ENCODE peak calls at places on chromosomes 11 and 22, in five cellular contexts. G is mammary epithelial cell, A is esophagus squamous epithelium, I is AG10803, O is cardiac fibroblast. H is an unnamed sample.
A peak's percentile ranks its signal among the peaks of the same experiment; 100 is the strongest.

GRCh38 chr22:46653596-46653995 is 33.4 kb downstream of the GRAMD4 start:
- DNase-seq in I (no peak), O (no peak), G (peak; percentile 32), A (no peak), H (no peak)

GRCh38 chr22:46044718-46045458 is 67.9 kb upstream of the WNT7B start:
- DNase-seq in O (peak; percentile 40), I (no peak), A (no peak), G (no peak), H (no peak)

GRCh38 chr11:119764108-119764874 is 35.3 kb upstream of the NECTIN1 start:
- DNase-seq in O (peak; percentile 33), I (peak; percentile 69), G (peak; percentile 26), A (no peak), H (peak; percentile 48)

GRCh38 chr11:67113231-67113721 is 5.8 kb upstream of the KDM2A start:
- DNase-seq in A (no peak), I (no peak), G (no peak), O (no peak), H (no peak)

GRCh38 chr11:117950320-117950719 is 21.1 kb upstream of the TMPRSS13 start:
- DNase-seq in G (no peak), A (no peak), O (no peak), I (no peak), H (no peak)

GRCh38 chr22:45903355-45904149 is 73.4 kb downstream of the WNT7B start:
- DNase-seq in A (no peak), O (peak; percentile 65), G (peak; percentile 70), I (peak; percentile 58), H (peak; percentile 17)

GRCh38 chr11:94758671-94759070 is 9.5 kb upstream of the AMOTL1 start:
- DNase-seq in I (no peak), A (no peak), G (no peak), O (no peak), H (no peak)

GRCh38 chr11:78444726-78445125 is 27.1 kb upstream of the GAB2 start:
- DNase-seq in I (no peak), O (no peak), A (no peak), G (no peak), H (no peak)

GRCh38 chr11:69134957-69135356 is 20.8 kb upstream of the SMIM38 start:
- DNase-seq in O (no peak), I (no peak), G (no peak), A (no peak), H (no peak)

GRCh38 chr11:45161252-45162063 is 15.0 kb downstream of the PRDM11 start:
- DNase-seq in A (no peak), O (no peak), G (no peak), I (peak; percentile 19), H (no peak)

GRCh38 chr11:111185259-111185658 is 60.3 kb upstream of the POU2AF2 start:
- DNase-seq in O (peak; percentile 11), G (no peak), I (peak; percentile 60), A (no peak), H (no peak)

GRCh38 chr22:48240165-48240934 is 1477.9 kb downstream of the TBC1D22A start:
- DNase-seq in G (no peak), O (no peak), I (no peak), A (no peak), H (no peak)

GRCh38 chr22:32579533-32580220 is 105.1 kb downstream of the FBXO7 start:
- DNase-seq in G (no peak), O (no peak), A (no peak), I (peak; percentile 42), H (no peak)

GRCh38 chr11:5380740-5381342 is 2.8 kb upstream of the OR51M1 start:
- DNase-seq in G (peak; percentile 35), I (peak; percentile 73), O (peak; percentile 82), A (no peak), H (no peak)

GRCh38 chr11:44621140-44621681 is 55.7 kb downstream of the CD82 start:
- DNase-seq in O (peak; percentile 68), G (no peak), I (peak; percentile 46), A (no peak), H (no peak)

DNA sequence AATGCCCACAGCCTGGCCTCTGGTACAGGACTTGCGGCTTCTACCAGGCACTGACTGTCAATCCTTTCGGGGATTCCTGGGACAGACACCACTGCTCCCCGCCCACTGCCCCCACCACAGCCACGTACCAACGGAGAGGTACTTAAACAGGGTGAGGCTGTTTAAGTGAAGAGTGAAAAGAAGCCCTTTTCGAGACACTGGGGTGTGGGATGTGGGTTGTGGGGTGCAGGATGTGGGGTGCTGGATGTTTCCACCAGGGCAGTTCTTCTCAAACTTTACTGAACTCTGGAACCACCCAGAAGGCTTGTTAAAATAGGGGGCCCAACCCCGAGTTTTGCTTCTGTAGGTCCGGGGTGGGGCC is 34.2 kb upstream of the PRR5 start:
- DNase-seq in G (no peak), A (no peak), O (no peak), I (no peak), H (no peak)
- H3K4me3 ChIP-seq in G (no peak overlapping the region), A (peak overlapping the region; percentile 51), O (no peak overlapping the region), I (peak overlapping the region; percentile 62), H (peak overlapping the region; percentile 27)

GRCh38 chr11:35927730-35928129 is 16.1 kb upstream of the LDLRAD3 start:
- DNase-seq in A (peak; percentile 3), I (peak; percentile 32), O (peak; percentile 79), G (peak; percentile 94), H (peak; percentile 28)

GRCh38 chr11:35932121-35932520 is 11.7 kb upstream of the LDLRAD3 start:
- DNase-seq in I (no peak), A (no peak), G (no peak), O (no peak), H (no peak)

GRCh38 chr11:35927067-35927466 is 16.8 kb upstream of the LDLRAD3 start:
- DNase-seq in G (no peak), I (no peak), A (no peak), O (no peak), H (no peak)

GRCh38 chr11:35930466-35930865 is 13.4 kb upstream of the LDLRAD3 start:
- DNase-seq in G (no peak), I (no peak), O (no peak), A (no peak), H (no peak)

GRCh38 chr11:35928688-35929087 is 15.2 kb upstream of the LDLRAD3 start:
- DNase-seq in G (no peak), A (no peak), I (no peak), O (no peak), H (no peak)
- TF ChIP-seq CTCF in G (no peak), A (no peak), I (no peak), O (no peak), H (no peak)

GRCh38 chr22:20550057-20550817 is 42.8 kb downstream of the MED15 start:
- DNase-seq in O (no peak), G (no peak), A (no peak), I (no peak), H (no peak)
- H3K4me3 ChIP-seq in O (no peak overlapping the region), G (no peak overlapping the region), A (no peak overlapping the region), I (no peak overlapping the region), H (no peak overlapping the region)

GRCh38 chr11:7694953-7695271 is 11.4 kb downstream of the OVCH2 start:
- DNase-seq in A (no peak), G (no peak), I (no peak), O (no peak), H (no peak)
- TF ChIP-seq CTCF in A (no peak), G (no peak), I (no peak), O (no peak), H (no peak)

GRCh38 chr11:34356130-34356529 is 1.7 kb downstream of the ABTB2 start:
- DNase-seq in I (no peak), G (peak; percentile 21), O (no peak), A (no peak), H (no peak)
- H3K4me3 ChIP-seq in I (peak overlapping the region; percentile 80), G (peak overlapping the region; percentile 67), O (peak overlapping the region; percentile 66), A (peak overlapping the region; percentile 60), H (peak overlapping the region; percentile 54)

GRCh38 chr11:19428206-19429001 is 187.7 kb upstream of the E2F8 start:
- DNase-seq in I (no peak), A (no peak), G (peak; percentile 71), O (no peak), H (no peak)
- TF ChIP-seq CTCF in I (no peak), A (no peak), G (no peak), O (peak; percentile 12), H (no peak)

GRCh38 chr11:102476069-102476468 is 23.5 kb upstream of the TMEM123 start:
- DNase-seq in O (peak; percentile 49), G (peak; percentile 66), A (no peak), I (peak; percentile 28), H (no peak)
- H3K4me3 ChIP-seq in O (no peak overlapping the region), G (no peak overlapping the region), A (no peak overlapping the region), I (no peak overlapping the region), H (no peak overlapping the region)

GRCh38 chr11:105456950-105457349 is 152.9 kb upstream of the GRIA4 start:
- DNase-seq in G (no peak), I (no peak), A (no peak), O (no peak), H (no peak)
- TF ChIP-seq CTCF in G (peak; percentile 5), I (peak; percentile 7), A (no peak), O (peak; percentile 25), H (no peak)

H was measured in AG09309.